ENCODE peak calls at places on chromosomes 3 and 15, in nine cellular contexts. One of them, this sample, is unnamed.

GRCh38 chr3:169871129-169871886 is 1.6 kb upstream of the LRRC31 start:
- DNase-seq in cardiac fibroblast: no peak
- DNase-seq in Calu3: peak
- DNase-seq in esophagus squamous epithelium: no peak
- DNase-seq in heart right ventricle: no peak
- DNase-seq in GM12865: peak
- DNase-seq in cardiac muscle cell: no peak
- DNase-seq in foreskin fibroblast: no peak
- DNase-seq in stomach: peak
- DNase-seq in this sample: no peak

GRCh38 chr15:34855893-34856292 is 60.5 kb upstream of the ACTC1 start:
- DNase-seq in stomach: no peak
- DNase-seq in cardiac fibroblast: peak
- DNase-seq in foreskin fibroblast: peak
- DNase-seq in GM12865: no peak
- DNase-seq in esophagus squamous epithelium: no peak
- DNase-seq in cardiac muscle cell: peak
- DNase-seq in heart right ventricle: no peak
- DNase-seq in Calu3: no peak
- DNase-seq in this sample: no peak

GRCh38 chr3:175940243-175940642 is 1081.1 kb downstream of the NAALADL2 start:
- DNase-seq in esophagus squamous epithelium: no peak
- DNase-seq in GM12865: no peak
- DNase-seq in Calu3: peak
- DNase-seq in foreskin fibroblast: peak
- DNase-seq in stomach: no peak
- DNase-seq in heart right ventricle: no peak
- DNase-seq in cardiac fibroblast: no peak
- DNase-seq in cardiac muscle cell: no peak
- DNase-seq in this sample: no peak

GRCh38 chr3:190807719-190808375 is 54.6 kb downstream of the GMNC start:
- DNase-seq in stomach: peak
- DNase-seq in foreskin fibroblast: no peak
- DNase-seq in cardiac fibroblast: peak
- DNase-seq in esophagus squamous epithelium: no peak
- DNase-seq in GM12865: no peak
- DNase-seq in cardiac muscle cell: peak
- DNase-seq in heart right ventricle: peak
- DNase-seq in Calu3: peak
- DNase-seq in this sample: no peak

GRCh38 chr15:85568261-85568808 is 187.9 kb downstream of the AKAP13 start:
- DNase-seq in cardiac fibroblast: no peak
- DNase-seq in cardiac muscle cell: no peak
- DNase-seq in heart right ventricle: no peak
- DNase-seq in stomach: no peak
- DNase-seq in Calu3: no peak
- DNase-seq in esophagus squamous epithelium: no peak
- DNase-seq in GM12865: no peak
- DNase-seq in foreskin fibroblast: no peak
- DNase-seq in this sample: no peak

GRCh38 chr15:99453646-99454045 is 112.1 kb upstream of the MEF2A start:
- DNase-seq in cardiac muscle cell: no peak
- DNase-seq in esophagus squamous epithelium: no peak
- DNase-seq in Calu3: no peak
- DNase-seq in GM12865: no peak
- DNase-seq in foreskin fibroblast: no peak
- DNase-seq in cardiac fibroblast: no peak
- DNase-seq in stomach: no peak
- DNase-seq in heart right ventricle: no peak
- DNase-seq in this sample: peak

GRCh38 chr3:42518800-42519567 is 16.5 kb downstream of the VIPR1 start:
- DNase-seq in Calu3: no peak
- DNase-seq in heart right ventricle: peak
- DNase-seq in cardiac muscle cell: no peak
- DNase-seq in foreskin fibroblast: no peak
- DNase-seq in cardiac fibroblast: no peak
- DNase-seq in GM12865: peak
- DNase-seq in esophagus squamous epithelium: no peak
- DNase-seq in stomach: no peak
- DNase-seq in this sample: no peak

GRCh38 chr3:184663756-184664155 is 48.1 kb downstream of the MAGEF1 start:
- DNase-seq in foreskin fibroblast: peak
- DNase-seq in Calu3: peak
- DNase-seq in stomach: no peak
- DNase-seq in heart right ventricle: no peak
- DNase-seq in cardiac fibroblast: no peak
- DNase-seq in cardiac muscle cell: no peak
- DNase-seq in esophagus squamous epithelium: no peak
- DNase-seq in GM12865: no peak
- DNase-seq in this sample: no peak

GRCh38 chr3:150419076-150419868 is 11.2 kb downstream of the TSC22D2 start:
- DNase-seq in Calu3: no peak
- DNase-seq in foreskin fibroblast: no peak
- DNase-seq in GM12865: no peak
- DNase-seq in cardiac fibroblast: no peak
- DNase-seq in stomach: no peak
- DNase-seq in esophagus squamous epithelium: no peak
- DNase-seq in heart right ventricle: no peak
- DNase-seq in cardiac muscle cell: no peak
- DNase-seq in this sample: no peak

GRCh38 chr15:67170143-67170885 is 84.1 kb downstream of the AAGAB start:
- DNase-seq in esophagus squamous epithelium: no peak
- DNase-seq in Calu3: no peak
- DNase-seq in cardiac muscle cell: no peak
- DNase-seq in stomach: no peak
- DNase-seq in heart right ventricle: no peak
- DNase-seq in cardiac fibroblast: no peak
- DNase-seq in GM12865: no peak
- DNase-seq in foreskin fibroblast: no peak
- DNase-seq in this sample: no peak

GRCh38 chr15:92955706-92956105 is 55.6 kb downstream of the CHD2 start:
- DNase-seq in cardiac muscle cell: no peak
- DNase-seq in GM12865: no peak
- DNase-seq in esophagus squamous epithelium: no peak
- DNase-seq in stomach: no peak
- DNase-seq in Calu3: no peak
- DNase-seq in heart right ventricle: no peak
- DNase-seq in foreskin fibroblast: no peak
- DNase-seq in cardiac fibroblast: no peak
- DNase-seq in this sample: no peak

GRCh38 chr3:41258239-41258800 is 59.0 kb downstream of the CTNNB1 start:
- DNase-seq in Calu3: no peak
- DNase-seq in GM12865: no peak
- DNase-seq in foreskin fibroblast: peak
- DNase-seq in heart right ventricle: no peak
- DNase-seq in stomach: no peak
- DNase-seq in cardiac fibroblast: peak
- DNase-seq in cardiac muscle cell: peak
- DNase-seq in esophagus squamous epithelium: no peak
- DNase-seq in this sample: no peak

GRCh38 chr3:10198761-10199688 is 34.3 kb downstream of the IRAK2 start:
- DNase-seq in esophagus squamous epithelium: no peak
- DNase-seq in GM12865: peak
- DNase-seq in foreskin fibroblast: peak
- DNase-seq in cardiac muscle cell: peak
- DNase-seq in Calu3: peak
- DNase-seq in stomach: peak
- DNase-seq in cardiac fibroblast: peak
- DNase-seq in heart right ventricle: no peak
- DNase-seq in this sample: no peak

GRCh38 chr15:90553248-90553745 is 23.6 kb downstream of the CRTC3 start:
- DNase-seq in Calu3: no peak
- DNase-seq in foreskin fibroblast: peak
- DNase-seq in heart right ventricle: no peak
- DNase-seq in cardiac muscle cell: peak
- DNase-seq in GM12865: no peak
- DNase-seq in cardiac fibroblast: peak
- DNase-seq in stomach: no peak
- DNase-seq in esophagus squamous epithelium: no peak
- DNase-seq in this sample: no peak

GRCh38 chr15:62306851-62307504 is 141.9 kb upstream of the C2CD4B start:
- DNase-seq in esophagus squamous epithelium: no peak
- DNase-seq in cardiac fibroblast: peak
- DNase-seq in cardiac muscle cell: peak
- DNase-seq in heart right ventricle: peak
- DNase-seq in Calu3: peak
- DNase-seq in stomach: peak
- DNase-seq in GM12865: peak
- DNase-seq in foreskin fibroblast: peak
- DNase-seq in this sample: no peak

GRCh38 chr3:58654466-58654865 is 12.1 kb downstream of the FAM3D start:
- DNase-seq in cardiac muscle cell: no peak
- DNase-seq in stomach: no peak
- DNase-seq in heart right ventricle: no peak
- DNase-seq in esophagus squamous epithelium: no peak
- DNase-seq in GM12865: no peak
- DNase-seq in cardiac fibroblast: no peak
- DNase-seq in Calu3: no peak
- DNase-seq in foreskin fibroblast: no peak
- DNase-seq in this sample: no peak

GRCh38 chr3:179082416-179082815 is 10.8 kb upstream of the ZMAT3 start:
- DNase-seq in foreskin fibroblast: peak
- DNase-seq in esophagus squamous epithelium: no peak
- DNase-seq in heart right ventricle: no peak
- DNase-seq in cardiac fibroblast: no peak
- DNase-seq in Calu3: no peak
- DNase-seq in stomach: no peak
- DNase-seq in cardiac muscle cell: no peak
- DNase-seq in GM12865: no peak
- DNase-seq in this sample: no peak

GRCh38 chr15:52558196-52558595 is 10.6 kb downstream of the ARPP19 start:
- DNase-seq in stomach: no peak
- DNase-seq in GM12865: peak
- DNase-seq in Calu3: no peak
- DNase-seq in foreskin fibroblast: peak
- DNase-seq in esophagus squamous epithelium: no peak
- DNase-seq in cardiac muscle cell: peak
- DNase-seq in heart right ventricle: no peak
- DNase-seq in cardiac fibroblast: peak
- DNase-seq in this sample: no peak

GRCh38 chr3:64467255-64467944 is 220.4 kb downstream of the ADAMTS9 start:
- DNase-seq in foreskin fibroblast: no peak
- DNase-seq in stomach: no peak
- DNase-seq in heart right ventricle: no peak
- DNase-seq in cardiac fibroblast: no peak
- DNase-seq in Calu3: no peak
- DNase-seq in esophagus squamous epithelium: no peak
- DNase-seq in GM12865: no peak
- DNase-seq in cardiac muscle cell: no peak
- DNase-seq in this sample: no peak

DNA sequence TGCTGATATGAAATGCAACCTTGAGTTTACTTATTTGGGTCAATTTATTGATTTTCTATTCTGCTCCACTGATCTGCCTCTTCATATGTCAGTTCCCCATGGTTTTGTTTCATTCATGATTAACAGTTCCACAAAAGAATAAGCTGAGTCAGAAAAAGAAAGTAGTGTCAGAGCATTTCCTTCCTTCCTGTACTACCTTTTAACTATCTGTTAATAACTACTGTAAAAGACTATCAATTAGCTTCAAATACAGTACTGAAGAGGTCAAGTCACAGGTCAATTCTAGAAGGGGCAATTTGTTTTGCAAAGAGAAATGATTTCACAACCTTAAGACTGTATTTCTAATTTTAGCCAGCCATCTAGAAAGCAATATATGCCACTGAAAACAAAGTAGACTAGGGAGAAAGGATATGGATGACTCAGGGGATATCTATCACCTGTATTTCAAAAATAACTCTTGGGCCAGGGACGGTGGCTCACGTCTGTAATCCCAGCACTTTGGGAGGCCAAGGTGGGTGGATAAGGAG is 129.5 kb downstream of the TFDP2 start:
- DNase-seq in cardiac muscle cell: no peak
- DNase-seq in heart right ventricle: no peak
- DNase-seq in GM12865: peak
- DNase-seq in foreskin fibroblast: no peak
- DNase-seq in esophagus squamous epithelium: no peak
- DNase-seq in cardiac fibroblast: no peak
- DNase-seq in Calu3: no peak
- DNase-seq in stomach: no peak
- DNase-seq in this sample: no peak
- TF ChIP-seq CTCF in cardiac muscle cell: no peak
- TF ChIP-seq CTCF in heart right ventricle: no peak
- TF ChIP-seq CTCF in GM12865: no peak
- TF ChIP-seq CTCF in foreskin fibroblast: no peak
- TF ChIP-seq CTCF in esophagus squamous epithelium: no peak
- TF ChIP-seq CTCF in cardiac fibroblast: no peak
- TF ChIP-seq CTCF in Calu3: no peak
- TF ChIP-seq CTCF in stomach: no peak
- TF ChIP-seq CTCF in this sample: no peak

GRCh38 chr3:2713923-2714322 is 396.3 kb downstream of the IL5RA start:
- DNase-seq in cardiac fibroblast: no peak
- DNase-seq in stomach: no peak
- DNase-seq in esophagus squamous epithelium: no peak
- DNase-seq in Calu3: peak
- DNase-seq in foreskin fibroblast: no peak
- DNase-seq in heart right ventricle: no peak
- DNase-seq in cardiac muscle cell: no peak
- DNase-seq in GM12865: peak
- DNase-seq in this sample: no peak
- TF ChIP-seq CTCF in cardiac fibroblast: no peak
- TF ChIP-seq CTCF in stomach: no peak
- TF ChIP-seq CTCF in esophagus squamous epithelium: no peak
- TF ChIP-seq CTCF in Calu3: no peak
- TF ChIP-seq CTCF in foreskin fibroblast: no peak
- TF ChIP-seq CTCF in heart right ventricle: peak
- TF ChIP-seq CTCF in cardiac muscle cell: no peak
- TF ChIP-seq CTCF in GM12865: peak
- TF ChIP-seq CTCF in this sample: no peak

GRCh38 chr3:46017720-46018119 is 9.6 kb downstream of the XCR1 start:
- DNase-seq in cardiac fibroblast: peak
- DNase-seq in heart right ventricle: no peak
- DNase-seq in Calu3: no peak
- DNase-seq in stomach: no peak
- DNase-seq in esophagus squamous epithelium: no peak
- DNase-seq in foreskin fibroblast: peak
- DNase-seq in cardiac muscle cell: peak
- DNase-seq in GM12865: no peak
- DNase-seq in this sample: peak
- TF ChIP-seq CTCF in cardiac fibroblast: no peak
- TF ChIP-seq CTCF in heart right ventricle: no peak
- TF ChIP-seq CTCF in Calu3: no peak
- TF ChIP-seq CTCF in stomach: no peak
- TF ChIP-seq CTCF in esophagus squamous epithelium: no peak
- TF ChIP-seq CTCF in foreskin fibroblast: no peak
- TF ChIP-seq CTCF in cardiac muscle cell: no peak
- TF ChIP-seq CTCF in GM12865: no peak
- TF ChIP-seq CTCF in this sample: no peak

DNA sequence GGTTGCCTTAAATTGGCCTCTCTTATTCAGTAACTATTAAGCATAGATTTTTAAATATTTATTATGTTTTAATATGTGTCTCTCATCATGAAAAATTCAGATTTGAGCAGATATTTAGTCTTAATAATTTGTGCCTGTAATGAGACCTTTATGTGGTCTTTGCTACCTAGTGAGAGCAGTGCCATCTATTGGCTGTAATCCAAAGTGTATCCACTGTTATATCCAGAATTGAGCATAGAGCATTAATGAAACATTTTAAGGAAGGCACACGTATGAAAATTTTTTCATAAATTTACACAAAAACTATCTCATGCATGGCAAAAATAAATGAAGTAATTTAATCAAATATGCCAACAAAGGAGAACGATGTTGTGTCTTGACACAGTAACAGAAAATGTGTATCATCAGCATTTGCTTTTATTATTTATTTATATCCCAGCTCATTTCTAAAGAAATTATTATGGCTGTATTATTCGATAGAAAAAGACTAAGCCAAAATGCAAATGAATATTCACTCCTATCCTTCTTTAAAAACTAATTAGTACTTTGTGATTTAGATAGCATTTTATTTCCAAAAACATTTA is 203.5 kb downstream of the RSRC1 start:
- DNase-seq in cardiac fibroblast: peak
- DNase-seq in stomach: no peak
- DNase-seq in GM12865: peak
- DNase-seq in cardiac muscle cell: peak
- DNase-seq in foreskin fibroblast: peak
- DNase-seq in Calu3: peak
- DNase-seq in esophagus squamous epithelium: no peak
- DNase-seq in heart right ventricle: no peak
- DNase-seq in this sample: no peak
- TF ChIP-seq CTCF in cardiac fibroblast: no peak
- TF ChIP-seq CTCF in stomach: no peak
- TF ChIP-seq CTCF in GM12865: peak
- TF ChIP-seq CTCF in cardiac muscle cell: peak
- TF ChIP-seq CTCF in foreskin fibroblast: peak
- TF ChIP-seq CTCF in Calu3: peak
- TF ChIP-seq CTCF in esophagus squamous epithelium: no peak
- TF ChIP-seq CTCF in heart right ventricle: no peak
- TF ChIP-seq CTCF in this sample: peak